ENCODE peak calls at places on chromosome 13, in eight cellular contexts. M is PC-3; H is CD8-positive, alpha-beta memory T cell; Y is brain microvascular endothelial cell; W is CD4-positive, alpha-beta memory T cell; V is lower lobe of right lung; U is GM23248; B is ovary. C is an unnamed sample. For H3K27me3, the result is how much of the 10 kb centered on the place peaks cover.

GRCh38 chr13:43648733-43649132 is 138.0 kb downstream of the ENOX1 start:
- DNase-seq in Y (no peak), B (no peak), W (no peak), H (no peak), V (no peak), U (no peak), M (no peak), C (no peak)

GRCh38 chr13:65011403-65011802 is 2218.7 kb downstream of the PCDH9 start:
- DNase-seq in B (no peak), H (no peak), Y (no peak), U (no peak), M (no peak), W (no peak), V (no peak), C (no peak)

GRCh38 chr13:43390101-43390500 is 366.7 kb downstream of the DNAJC15 start:
- DNase-seq in W (no peak), Y (no peak), M (no peak), B (no peak), H (no peak), V (no peak), U (peak), C (no peak)

GRCh38 chr13:114310961-114311360 is 3.3 kb upstream of the CHAMP1 start:
- DNase-seq in W (no peak), Y (peak), V (no peak), M (no peak), B (no peak), U (peak), H (no peak), C (no peak)

GRCh38 chr13:100984349-100984748 is 309.8 kb upstream of the TMTC4 start:
- DNase-seq in V (no peak), M (no peak), W (no peak), B (no peak), U (no peak), H (no peak), Y (no peak), C (no peak)

GRCh38 chr13:102948006-102948405 is 102.2 kb downstream of the ERCC5 start:
- DNase-seq in B (no peak), M (peak), U (no peak), W (no peak), V (no peak), Y (no peak), H (no peak), C (no peak)

GRCh38 chr13:20465218-20465879 is 60.3 kb downstream of the CRYL1 start:
- DNase-seq in H (no peak), V (no peak), W (no peak), M (peak), U (peak), B (no peak), Y (no peak), C (no peak)

GRCh38 chr13:101712026-101712348 is 259.5 kb downstream of the ITGBL1 start:
- DNase-seq in M (no peak), V (no peak), W (no peak), U (no peak), Y (no peak), B (no peak), H (no peak), C (no peak)

GRCh38 chr13:44273991-44274810 is 99.4 kb upstream of the SERP2 start:
- DNase-seq in B (no peak), M (peak), H (peak), U (peak), W (peak), V (no peak), Y (no peak), C (no peak)

GRCh38 chr13:33057019-33057785 is 41.0 kb downstream of the KL start:
- DNase-seq in V (no peak), U (peak), W (no peak), M (peak), H (no peak), Y (peak), B (no peak), C (peak)

GRCh38 chr13:100636441-100636840 is 38.2 kb downstream of the TMTC4 start:
- DNase-seq in Y (no peak), U (no peak), M (no peak), H (no peak), V (no peak), W (no peak), B (no peak), C (no peak)

GRCh38 chr13:99977912-99978780 is 3.4 kb upstream of the ZIC2 start:
- DNase-seq in V (no peak), M (no peak), W (no peak), U (no peak), Y (no peak), H (no peak), B (no peak), C (peak)

GRCh38 chr13:25679154-25679553 is 307.4 kb downstream of the ATP8A2 start:
- DNase-seq in Y (no peak), H (no peak), W (no peak), M (no peak), U (no peak), V (no peak), B (no peak), C (no peak)

GRCh38 chr13:73991884-73992283 is 142.3 kb downstream of the KLF12 start:
- DNase-seq in Y (no peak), U (no peak), V (no peak), H (no peak), M (no peak), B (no peak), W (no peak), C (no peak)

GRCh38 chr13:46101488-46102289 is 3.1 kb downstream of the CPB2 start:
- DNase-seq in M (no peak), V (no peak), U (no peak), W (no peak), B (no peak), H (no peak), Y (no peak), C (no peak)

GRCh38 chr13:100459747-100460146 is 128.8 kb downstream of the GGACT start:
- DNase-seq in V (no peak), W (no peak), U (no peak), H (no peak), Y (no peak), M (no peak), B (no peak), C (no peak)

GRCh38 chr13:96768524-96768923 is 225.8 kb downstream of the OXGR1 start:
- DNase-seq in V (no peak), U (no peak), W (no peak), M (no peak), Y (no peak), H (no peak), B (no peak), C (no peak)

GRCh38 chr13:20828540-20829364 is 55.0 kb upstream of the EEF1AKMT1 start:
- DNase-seq in U (peak), B (no peak), M (peak), W (peak), V (no peak), H (peak), Y (no peak), C (peak)

GRCh38 chr13:75873499-75873898 is 237.4 kb downstream of the LMO7 start:
- DNase-seq in W (no peak), Y (no peak), B (no peak), U (no peak), V (no peak), H (no peak), M (no peak), C (no peak)

GRCh38 chr13:45596800-45597484 is 18.6 kb downstream of the ERICH6B start:
- DNase-seq in V (no peak), W (no peak), Y (no peak), M (no peak), U (no peak), H (no peak), B (no peak), C (no peak)

GRCh38 chr13:90675129-90675528 is 672.4 kb upstream of the MIR17HG start:
- DNase-seq in M (no peak), B (no peak), Y (no peak), W (no peak), U (no peak), V (no peak), H (no peak), C (no peak)

GRCh38 chr13:32811297-32811800 is 204.9 kb upstream of the KL start:
- DNase-seq in V (no peak), B (no peak), M (peak), Y (peak), W (no peak), H (no peak), U (peak), C (no peak)

GRCh38 chr13:23921451-23921888 is 24.2 kb upstream of the C1QTNF9B start:
- DNase-seq in M (peak), W (peak), H (peak), U (peak), V (no peak), B (no peak), Y (peak), C (peak)

GRCh38 chr13:45280751-45281634 is 60.0 kb downstream of the TPT1 start:
- DNase-seq in V (peak), W (peak), Y (peak), M (peak), B (peak), U (peak), H (no peak), C (peak)

GRCh38 chr13:31485183-31485582 is 254.1 kb upstream of the RXFP2 start:
- DNase-seq in W (no peak), M (no peak), Y (peak), V (no peak), B (no peak), U (peak), H (no peak), C (no peak)

GRCh38 chr13:22091222-22091970 is 420.5 kb downstream of the FGF9 start:
- DNase-seq in Y (no peak), V (no peak), H (no peak), U (peak), B (no peak), W (no peak), M (no peak), C (no peak)

GRCh38 chr13:23430664-23431063 is 2.8 kb downstream of the SACS start:
- DNase-seq in V (no peak), M (no peak), U (no peak), H (no peak), W (no peak), Y (no peak), B (no peak), C (no peak)

GRCh38 chr13:96011291-96011875 is 41.8 kb downstream of the UGGT2 start:
- DNase-seq in B (no peak), V (no peak), M (no peak), H (no peak), W (no peak), Y (no peak), U (peak), C (no peak)

GRCh38 chr13:105979586-105979985 is 555.9 kb downstream of the EFNB2 start:
- DNase-seq in V (no peak), M (peak), W (no peak), Y (peak), H (no peak), U (no peak), B (no peak), C (no peak)

GRCh38 chr13:114118763-114119123 is 13.7 kb downstream of the RASA3 start:
- DNase-seq in W (no peak), V (no peak), U (peak), Y (peak), M (peak), H (no peak), B (no peak), C (no peak)

GRCh38 chr13:30038884-30039283 is 188.5 kb upstream of the UBL3 start:
- DNase-seq in Y (no peak), W (no peak), H (no peak), B (no peak), V (no peak), M (no peak), U (peak), C (no peak)

GRCh38 chr13:52130641-52131040 is 1.8 kb upstream of the NEK5 start:
- DNase-seq in H (no peak), U (no peak), W (no peak), M (peak), Y (no peak), B (no peak), V (no peak), C (no peak)
- H3K27me3 ChIP-seq in H (under half), U (under half), W (under half), M (under half), Y (under half), B (under half), V (under half), C (under half)

GRCh38 chr13:50129923-50130685 is 114.9 kb downstream of the KCNRG start:
- DNase-seq in Y (no peak), W (peak), H (peak), V (peak), B (peak), M (peak), U (peak), C (peak)

GRCh38 chr13:50131998-50132936 is 117.0 kb downstream of the KCNRG start:
- DNase-seq in Y (no peak), H (no peak), U (no peak), M (no peak), B (no peak), W (peak), V (no peak), C (peak)

GRCh38 chr13:50128406-50129048 is 113.3 kb downstream of the KCNRG start:
- DNase-seq in H (no peak), M (no peak), W (no peak), Y (no peak), V (no peak), B (no peak), U (no peak), C (peak)

GRCh38 chr13:50129065-50129922 is 114.0 kb downstream of the KCNRG start:
- DNase-seq in M (no peak), V (no peak), H (peak), U (no peak), B (no peak), W (peak), Y (no peak), C (peak)

DNA sequence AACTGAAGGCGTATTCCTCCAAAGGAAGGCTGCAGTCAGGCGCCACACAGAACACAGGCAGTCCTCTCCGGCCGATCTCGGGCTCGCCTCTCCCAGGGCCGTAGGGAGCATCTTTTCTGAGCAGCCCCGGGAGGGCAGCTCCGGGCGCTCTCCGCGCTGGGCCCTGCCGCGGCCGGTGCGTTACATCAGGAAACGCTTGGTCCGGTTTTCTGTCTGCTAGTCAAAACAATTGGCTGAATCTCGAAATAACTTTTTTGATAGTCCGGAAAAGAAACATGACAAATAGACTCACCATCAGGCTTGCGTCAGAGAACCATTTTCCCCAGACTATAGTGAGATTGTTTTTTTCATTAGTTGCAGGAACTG is 115.4 kb downstream of the KCNRG start:
- DNase-seq in B (no peak), V (peak), W (peak), Y (peak), U (peak), H (peak), M (peak), C (peak)
- H3K27me3 ChIP-seq in B (under half), V (half or more), W (under half), Y (under half), U (under half), H (half or more), M (under half), C (half or more)

DNA sequence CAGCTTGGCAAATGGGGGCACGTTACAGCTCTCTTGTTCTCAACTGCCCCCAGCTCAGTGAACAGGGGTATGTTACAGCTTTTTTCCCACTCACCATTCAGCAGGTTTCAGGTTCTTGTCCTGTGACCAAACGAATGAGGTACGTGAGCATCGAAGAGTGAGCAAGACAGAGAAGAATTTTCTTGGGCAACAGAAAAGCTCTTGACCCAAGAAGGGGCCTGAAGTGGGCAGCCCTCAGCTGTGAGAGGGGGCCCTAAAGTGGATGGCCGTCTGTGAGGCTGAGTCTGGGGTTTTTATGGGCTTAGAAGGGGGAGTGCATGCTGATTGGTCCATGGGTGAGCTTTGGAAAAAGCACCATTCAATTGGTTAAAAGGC is 21.4 kb downstream of the CCDC70 start:
- DNase-seq in U (no peak), B (no peak), W (no peak), M (no peak), H (no peak), V (no peak), Y (no peak), C (no peak)
- H3K27me3 ChIP-seq in U (under half), B (under half), W (under half), M (under half), H (under half), V (under half), Y (under half), C (under half)

GRCh38 chr13:41461527-41462124 is 4.3 kb downstream of the RGCC start:
- DNase-seq in U (no peak), B (no peak), M (no peak), Y (no peak), W (no peak), H (no peak), V (no peak), C (no peak)
- H3K27me3 ChIP-seq in U (under half), B (under half), M (under half), Y (under half), W (under half), H (under half), V (under half), C (under half)

GRCh38 chr13:27796544-27797227 is 4.4 kb downstream of the GSX1 start:
- DNase-seq in W (no peak), Y (no peak), H (no peak), V (no peak), U (no peak), B (no peak), M (no peak), C (no peak)

GRCh38 chr13:27794075-27794691 is 1.9 kb downstream of the GSX1 start:
- DNase-seq in H (no peak), W (no peak), Y (no peak), M (no peak), U (no peak), B (no peak), V (no peak), C (peak)

GRCh38 chr13:27795718-27796019 is 3.4 kb downstream of the GSX1 start:
- DNase-seq in B (no peak), Y (no peak), H (no peak), V (no peak), W (no peak), U (no peak), M (no peak), C (no peak)

GRCh38 chr13:27793377-27794074 is 1.2 kb downstream of the GSX1 start:
- DNase-seq in W (no peak), H (no peak), B (no peak), V (no peak), M (no peak), U (no peak), Y (no peak), C (peak)

DNA sequence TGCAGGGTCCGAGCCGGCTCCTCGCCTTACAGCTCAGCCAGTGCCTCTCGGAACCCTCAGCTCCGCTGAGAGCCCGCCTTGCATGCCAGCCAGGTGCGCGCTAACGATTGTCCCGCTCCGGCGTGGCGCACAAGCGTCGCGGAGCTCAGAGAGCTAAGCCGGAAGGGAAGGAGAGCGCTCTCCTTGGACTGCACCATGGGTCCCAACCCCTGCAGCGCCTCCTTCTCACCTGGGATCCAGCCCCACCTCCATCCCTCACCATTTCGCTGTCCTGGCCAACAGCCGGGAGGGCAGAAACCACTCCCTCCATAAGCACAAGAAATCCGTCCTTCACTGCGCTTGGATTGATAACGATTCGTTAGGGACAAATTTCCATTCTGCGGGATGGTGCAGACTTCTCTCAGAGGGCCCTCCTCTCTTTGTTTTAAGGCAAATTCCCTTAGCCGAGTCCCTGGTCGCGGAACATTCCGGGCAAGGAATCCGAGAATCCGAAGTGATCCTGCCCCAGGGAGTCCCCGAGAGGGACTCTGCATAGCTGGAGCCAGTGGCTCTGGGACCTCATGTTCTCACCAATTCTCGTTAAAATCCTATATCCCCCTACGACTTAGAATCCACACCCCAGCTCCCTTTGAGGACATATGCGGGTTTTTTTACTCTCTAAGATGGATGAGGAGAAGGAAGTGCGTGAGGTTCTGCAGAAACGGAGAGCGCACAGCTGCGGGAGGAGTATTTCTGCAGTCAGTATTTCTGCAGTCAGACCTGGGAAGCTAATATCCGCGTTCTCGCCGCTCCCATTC is 2.8 kb downstream of the GSX1 start:
- DNase-seq in B (no peak), H (no peak), U (no peak), Y (no peak), W (no peak), V (no peak), M (no peak), C (peak)
- H3K27me3 ChIP-seq in B (under half), H (half or more), U (half or more), Y (half or more), W (half or more), V (half or more), M (half or more), C (half or more)

GRCh38 chr13:27958928-27959539 is 10.1 kb downstream of the CDX2 start:
- DNase-seq in H (no peak), B (no peak), M (no peak), W (no peak), V (no peak), Y (no peak), U (no peak), C (no peak)
- H3K27me3 ChIP-seq in H (under half), B (under half), M (under half), W (under half), V (half or more), Y (half or more), U (half or more), C (half or more)

GRCh38 chr13:109718726-109719125 is 67.7 kb downstream of the IRS2 start:
- DNase-seq in W (no peak), Y (no peak), B (no peak), U (no peak), M (no peak), V (no peak), H (no peak), C (no peak)

GRCh38 chr13:109712187-109712601 is 74.2 kb downstream of the IRS2 start:
- DNase-seq in W (no peak), B (no peak), Y (no peak), H (no peak), U (no peak), M (no peak), V (no peak), C (no peak)

GRCh38 chr13:109719962-109720646 is 66.3 kb downstream of the IRS2 start:
- DNase-seq in M (no peak), H (no peak), V (no peak), W (no peak), U (no peak), B (no peak), Y (no peak), C (no peak)

GRCh38 chr13:109717686-109718085 is 68.7 kb downstream of the IRS2 start:
- DNase-seq in U (no peak), H (no peak), B (no peak), M (no peak), Y (no peak), W (no peak), V (no peak), C (no peak)

GRCh38 chr13:109715902-109716301 is 70.5 kb downstream of the IRS2 start:
- DNase-seq in M (peak), Y (peak), B (no peak), U (peak), H (no peak), W (no peak), V (no peak), C (no peak)
- H3K27me3 ChIP-seq in M (under half), Y (under half), B (under half), U (half or more), H (under half), W (under half), V (under half), C (under half)

GRCh38 chr13:27774651-27775050 is 17.6 kb upstream of the GSX1 start:
- DNase-seq in Y (no peak), B (no peak), W (no peak), H (no peak), U (no peak), V (no peak), M (no peak), C (no peak)
- H3K27me3 ChIP-seq in Y (under half), B (under half), W (under half), H (under half), U (under half), V (under half), M (under half), C (under half)

GRCh38 chr13:35744144-35744543 is 267.7 kb upstream of the MAB21L1 start:
- DNase-seq in M (no peak), H (no peak), Y (no peak), W (no peak), V (no peak), B (no peak), U (no peak), C (no peak)
- H3K27me3 ChIP-seq in M (under half), H (under half), Y (under half), W (under half), V (under half), B (under half), U (under half), C (under half)

C was measured in H7.